ENCODE peak calls at places on chromosomes 2 and 18, in six cellular contexts. M is astrocyte of the spinal cord, D is transverse colon, R is Calu3, S is NB4, I is pancreas. G is an unnamed sample.

GRCh38 chr2:27407798-27408491 is 1.4 kb downstream of the PPM1G start:
- DNase-seq in S (peak), D (peak), I (no peak), M (peak), R (peak), G (no peak)

GRCh38 chr2:1717129-1717528 is 27.2 kb downstream of the PXDN start:
- DNase-seq in R (peak), D (no peak), S (no peak), I (no peak), M (peak), G (no peak)

GRCh38 chr2:187442378-187442777 is 5.7 kb downstream of the CALCRL start:
- DNase-seq in S (no peak), R (no peak), D (no peak), M (no peak), I (no peak), G (no peak)

GRCh38 chr2:100381240-100381639 is 36.2 kb downstream of the CHST10 start:
- DNase-seq in D (peak), R (peak), M (peak), I (peak), S (peak), G (peak)

GRCh38 chr2:97951155-97951670 is 44.5 kb downstream of the TMEM131 start:
- DNase-seq in D (no peak), R (no peak), I (no peak), M (peak), S (peak), G (no peak)

GRCh38 chr2:147351789-147352188 is 493.0 kb upstream of the ACVR2A start:
- DNase-seq in S (no peak), R (no peak), D (no peak), M (no peak), I (peak), G (no peak)

GRCh38 chr18:70337139-70337972 is 48.5 kb downstream of the SOCS6 start:
- DNase-seq in D (peak), S (peak), I (no peak), R (peak), M (peak), G (no peak)

GRCh38 chr2:18061717-18062116 is 183.2 kb downstream of the KCNS3 start:
- DNase-seq in I (no peak), S (no peak), M (no peak), D (no peak), R (no peak), G (no peak)

GRCh38 chr18:72692086-72692485 is 147.9 kb upstream of the CBLN2 start:
- DNase-seq in M (no peak), R (peak), D (peak), S (no peak), I (peak), G (no peak)

GRCh38 chr2:128169497-128169896 is 78.5 kb downstream of the UGGT1 start:
- DNase-seq in M (no peak), R (no peak), I (no peak), S (peak), D (no peak), G (no peak)

GRCh38 chr2:82089518-82089917 is 1785.0 kb upstream of the LRRTM1 start:
- DNase-seq in S (no peak), R (no peak), D (no peak), M (no peak), I (no peak), G (no peak)

GRCh38 chr2:888211-888801 is 62.3 kb upstream of the SNTG2 start:
- DNase-seq in D (no peak), S (no peak), M (no peak), I (no peak), R (no peak), G (no peak)

GRCh38 chr2:150296795-150297546 is 190.5 kb downstream of the RND3 start:
- DNase-seq in S (no peak), D (no peak), M (peak), I (no peak), R (no peak), G (no peak)

GRCh38 chr2:212863185-212863588 is 288.2 kb downstream of the IKZF2 start:
- DNase-seq in I (no peak), R (peak), M (peak), S (peak), D (peak), G (no peak)

GRCh38 chr2:24886640-24887324 is 33.3 kb downstream of the ADCY3 start:
- DNase-seq in R (no peak), M (no peak), I (no peak), D (no peak), S (peak), G (no peak)

GRCh38 chr2:178298785-178299212 is 104.5 kb downstream of the OSBPL6 start:
- DNase-seq in M (peak), D (no peak), S (peak), R (no peak), I (no peak), G (no peak)

GRCh38 chr2:3277050-3277747 is 100.4 kb downstream of the EIPR1 start:
- DNase-seq in R (no peak), M (no peak), S (no peak), D (no peak), I (no peak), G (no peak)

GRCh38 chr18:62044490-62045000 is 142.3 kb downstream of the PIGN start:
- DNase-seq in D (no peak), R (no peak), I (no peak), M (no peak), S (no peak), G (no peak)

GRCh38 chr18:310042-310441 is 42.2 kb upstream of the THOC1 start:
- DNase-seq in D (no peak), R (no peak), I (no peak), M (no peak), S (no peak), G (no peak)

GRCh38 chr18:48866028-48866733 is 84.6 kb downstream of the SMAD7 start:
- DNase-seq in R (no peak), I (peak), S (no peak), M (peak), D (peak), G (no peak)

GRCh38 chr2:57981369-57981768 is 65.2 kb upstream of the VRK2 start:
- DNase-seq in D (no peak), I (no peak), R (no peak), M (peak), S (no peak), G (no peak)

GRCh38 chr2:200356794-200357472 is 50.4 kb downstream of the SPATS2L start:
- DNase-seq in D (no peak), M (peak), R (no peak), I (no peak), S (no peak), G (no peak)

GRCh38 chr18:22552899-22553460 is 135.3 kb upstream of the CTAGE1 start:
- DNase-seq in M (no peak), S (peak), R (no peak), I (no peak), D (no peak), G (no peak)

GRCh38 chr18:59834267-59834666 is 65.5 kb upstream of the PMAIP1 start:
- DNase-seq in D (no peak), S (no peak), I (no peak), M (no peak), R (no peak), G (peak)

GRCh38 chr18:79485788-79486355 is 90.1 kb downstream of the NFATC1 start:
- DNase-seq in D (no peak), R (no peak), I (no peak), M (peak), S (peak), G (no peak)

GRCh38 chr2:126644630-126645191 is 11.2 kb upstream of the GYPC start:
- DNase-seq in S (peak), I (no peak), R (no peak), D (no peak), M (no peak), G (peak)

GRCh38 chr2:126645211-126645618 is 10.7 kb upstream of the GYPC start:
- DNase-seq in S (no peak), R (no peak), D (no peak), I (no peak), M (no peak), G (peak)

GRCh38 chr2:126643972-126644371 is 12.0 kb upstream of the GYPC start:
- DNase-seq in M (no peak), D (no peak), S (no peak), I (no peak), R (no peak), G (no peak)

GRCh38 chr2:126642031-126642430 is 13.9 kb upstream of the GYPC start:
- DNase-seq in M (no peak), S (no peak), D (no peak), R (no peak), I (no peak), G (no peak)

GRCh38 chr2:126643431-126643830 is 12.5 kb upstream of the GYPC start:
- DNase-seq in R (no peak), S (no peak), I (no peak), M (no peak), D (no peak), G (no peak)
- TF ChIP-seq CTCF in R (no peak), S (no peak), I (no peak), M (no peak), D (no peak), G (no peak)

DNA sequence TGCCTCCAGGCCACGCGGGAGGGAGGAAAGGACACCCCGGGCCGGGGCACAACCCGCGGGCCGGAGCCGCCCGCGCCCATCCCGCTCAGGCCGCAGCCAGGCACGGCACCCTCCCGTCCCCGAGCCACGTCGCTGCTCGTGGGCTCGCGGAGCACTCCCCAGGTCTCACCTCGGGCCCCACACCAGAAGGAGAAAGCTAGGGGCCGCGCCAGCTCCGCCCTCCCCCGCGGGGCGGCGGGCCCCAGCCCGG is 614 bp downstream of the HDLBP start:
- DNase-seq in D (no peak), R (no peak), I (no peak), M (no peak), S (no peak), G (no peak)
- TF ChIP-seq CTCF in D (no peak), R (no peak), I (no peak), M (no peak), S (no peak), G (no peak)

GRCh38 chr2:84424152-84424551 is 34.9 kb downstream of the SUCLG1 start:
- DNase-seq in I (no peak), D (no peak), M (peak), R (no peak), S (peak), G (no peak)
- TF ChIP-seq CTCF in I (no peak), D (no peak), M (peak), R (peak), S (peak), G (peak)

GRCh38 chr2:14944562-14945346 is 312.2 kb downstream of the LRATD1 start:
- DNase-seq in R (peak), M (peak), I (peak), S (peak), D (no peak), G (no peak)
- TF ChIP-seq CTCF in R (no peak), M (peak), I (no peak), S (peak), D (no peak), G (peak)

GRCh38 chr2:43105586-43106562 is 120.5 kb downstream of the ZFP36L2 start:
- DNase-seq in R (peak), I (no peak), D (peak), S (peak), M (no peak), G (peak)
- TF ChIP-seq CTCF in R (no peak), I (no peak), D (peak), S (peak), M (peak), G (no peak)

GRCh38 chr2:235849489-235849888 is 318.7 kb downstream of the GBX2 start:
- DNase-seq in D (no peak), S (no peak), R (no peak), I (no peak), M (no peak), G (no peak)

GRCh38 chr2:235851841-235852527 is 316.2 kb downstream of the GBX2 start:
- DNase-seq in I (no peak), S (no peak), D (no peak), M (no peak), R (no peak), G (no peak)

GRCh38 chr2:235850771-235851551 is 317.2 kb downstream of the GBX2 start:
- DNase-seq in D (no peak), R (no peak), M (no peak), S (no peak), I (no peak), G (no peak)

GRCh38 chr2:235848055-235848454 is 320.1 kb downstream of the GBX2 start:
- DNase-seq in R (no peak), I (no peak), M (no peak), S (no peak), D (no peak), G (no peak)

DNA sequence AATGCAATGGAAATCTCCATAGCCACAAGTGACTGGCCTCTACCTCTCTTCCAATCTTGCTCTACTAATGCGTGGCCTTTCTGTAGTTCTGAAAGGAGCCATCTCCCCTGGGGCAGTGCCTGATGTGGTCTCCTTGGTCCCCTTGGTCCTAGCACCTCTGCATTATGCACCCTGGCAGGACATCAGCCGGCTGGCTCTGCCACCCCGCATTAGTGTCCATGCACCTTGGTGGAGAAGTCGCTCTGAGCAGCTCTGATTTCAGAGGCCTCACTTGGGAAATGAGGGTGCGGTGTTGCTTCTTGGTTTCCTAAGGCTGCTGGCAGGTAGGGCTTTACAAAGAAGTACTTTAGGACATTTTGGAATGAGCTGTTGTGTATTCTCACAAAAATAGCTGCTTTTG is 317.9 kb downstream of the GBX2 start:
- DNase-seq in R (no peak), I (no peak), D (no peak), S (no peak), M (no peak), G (no peak)
- TF ChIP-seq CTCF in R (no peak), I (no peak), D (no peak), S (no peak), M (no peak), G (no peak)

GRCh38 chr2:71223767-71224333 is 3.1 kb downstream of the PAIP2B start:
- DNase-seq in R (peak), S (peak), D (peak), M (peak), I (peak), G (no peak)

GRCh38 chr2:71226965-71227560 is at the start of gene PAIP2B:
- DNase-seq in R (peak), D (peak), M (peak), S (peak), I (peak), G (peak)

GRCh38 chr2:71224457-71224856 is 2.4 kb downstream of the PAIP2B start:
- DNase-seq in M (no peak), I (no peak), S (no peak), R (no peak), D (no peak), G (no peak)

GRCh38 chr2:71224935-71225334 is 2.0 kb downstream of the PAIP2B start:
- DNase-seq in D (no peak), R (no peak), M (no peak), I (no peak), S (no peak), G (no peak)

DNA sequence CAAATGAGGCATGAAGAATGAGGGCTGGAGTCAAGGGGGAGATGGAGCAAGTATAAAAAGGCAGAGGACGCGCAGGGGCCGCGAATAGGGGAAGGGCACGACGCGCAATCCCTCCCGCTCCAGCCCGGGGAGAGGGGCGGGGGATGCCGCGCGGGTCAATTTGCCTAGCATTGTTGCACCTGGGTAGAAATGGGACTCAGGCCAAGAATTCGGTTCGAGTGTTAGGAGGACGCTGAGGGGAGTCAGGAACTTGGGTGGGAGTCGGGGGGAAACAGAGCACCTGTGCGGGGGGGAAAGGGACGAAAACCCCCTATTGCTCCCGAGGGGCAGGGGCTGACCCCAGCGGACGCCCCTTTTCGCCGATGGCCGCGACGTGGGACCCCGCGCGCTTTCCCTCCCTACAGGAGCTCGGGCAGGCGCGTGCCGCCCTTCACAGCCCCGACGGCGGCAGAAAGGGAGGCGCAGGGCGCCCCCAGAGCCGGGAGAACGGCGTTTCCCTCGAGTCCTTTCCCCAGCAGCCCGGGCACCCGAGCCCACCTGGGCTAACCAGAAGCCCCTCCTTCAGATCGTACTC is 425 bp downstream of the PAIP2B start:
- DNase-seq in S (peak), I (peak), R (peak), M (no peak), D (peak), G (no peak)
- TF ChIP-seq CTCF in S (peak), I (no peak), R (peak), M (peak), D (no peak), G (no peak)

DNA sequence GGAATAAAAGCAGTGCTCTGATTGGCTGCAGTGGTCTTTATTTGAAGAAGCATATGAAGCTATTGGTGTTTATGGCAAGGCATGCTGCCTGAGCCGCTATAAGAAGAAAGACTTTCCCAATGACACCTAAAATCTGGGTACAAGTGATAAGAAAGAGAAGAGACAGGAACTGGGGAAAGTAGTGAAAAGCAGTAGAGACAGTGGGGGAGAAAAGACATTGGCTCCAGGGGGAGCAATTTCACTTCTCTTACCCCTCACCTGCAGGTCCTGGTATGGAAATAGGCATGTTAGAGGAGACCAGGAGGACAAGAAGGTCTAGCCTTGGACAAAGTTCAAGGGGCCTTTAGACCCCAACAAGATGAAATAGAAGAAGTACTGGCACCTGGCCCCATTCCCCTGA is 47.1 kb downstream of the PLCL1 start:
- DNase-seq in S (peak), I (no peak), R (no peak), M (no peak), D (no peak), G (peak)
- TF ChIP-seq CTCF in S (no peak), I (no peak), R (no peak), M (peak), D (no peak), G (peak)

GRCh38 chr2:16727256-16727655 is 61.6 kb upstream of the CYRIA start:
- DNase-seq in I (no peak), D (no peak), M (peak), R (no peak), S (peak), G (no peak)
- TF ChIP-seq CTCF in I (no peak), D (no peak), M (peak), R (no peak), S (no peak), G (no peak)

GRCh38 chr18:31154186-31154585 is 8.5 kb downstream of the DSC1 start:
- DNase-seq in M (no peak), R (no peak), D (no peak), S (no peak), I (no peak), G (no peak)
- TF ChIP-seq CTCF in M (no peak), R (no peak), D (no peak), S (no peak), I (no peak), G (no peak)